ENCODE peak calls at places on chromosomes 12 and 14, in six cellular contexts. One of them, this sample, is unnamed.

GRCh38 chr14:101028971-101029667 is 125.6 kb upstream of the RTL1 start:
- DNase-seq in fibroblast of pulmonary artery: no peak
- DNase-seq in uterus: no peak
- DNase-seq in IMR-90: no peak
- DNase-seq in choroid plexus epithelial cell: no peak
- DNase-seq in foreskin fibroblast: no peak
- DNase-seq in this sample: no peak

GRCh38 chr14:67487937-67488893 is at the start of gene TMEM229B:
- DNase-seq in fibroblast of pulmonary artery: no peak
- DNase-seq in uterus: no peak
- DNase-seq in IMR-90: no peak
- DNase-seq in choroid plexus epithelial cell: peak
- DNase-seq in foreskin fibroblast: no peak
- DNase-seq in this sample: no peak

GRCh38 chr12:19775241-19775640 is 335.9 kb downstream of the AEBP2 start:
- DNase-seq in fibroblast of pulmonary artery: no peak
- DNase-seq in uterus: no peak
- DNase-seq in IMR-90: no peak
- DNase-seq in choroid plexus epithelial cell: no peak
- DNase-seq in foreskin fibroblast: no peak
- DNase-seq in this sample: no peak

GRCh38 chr14:52175982-52176502 is 91.5 kb upstream of the PTGDR start:
- DNase-seq in fibroblast of pulmonary artery: no peak
- DNase-seq in uterus: no peak
- DNase-seq in IMR-90: no peak
- DNase-seq in choroid plexus epithelial cell: no peak
- DNase-seq in foreskin fibroblast: no peak
- DNase-seq in this sample: no peak

GRCh38 chr12:91810077-91810476 is 335.6 kb downstream of the BTG1 start:
- DNase-seq in fibroblast of pulmonary artery: no peak
- DNase-seq in uterus: no peak
- DNase-seq in IMR-90: no peak
- DNase-seq in choroid plexus epithelial cell: no peak
- DNase-seq in foreskin fibroblast: no peak
- DNase-seq in this sample: no peak

GRCh38 chr12:112375105-112375504 is 7.1 kb downstream of the HECTD4 start:
- DNase-seq in fibroblast of pulmonary artery: no peak
- DNase-seq in uterus: no peak
- DNase-seq in IMR-90: no peak
- DNase-seq in choroid plexus epithelial cell: no peak
- DNase-seq in foreskin fibroblast: no peak
- DNase-seq in this sample: no peak

GRCh38 chr14:30573203-30573814 is 14.4 kb downstream of the G2E3 start:
- DNase-seq in fibroblast of pulmonary artery: peak
- DNase-seq in uterus: no peak
- DNase-seq in IMR-90: peak
- DNase-seq in choroid plexus epithelial cell: peak
- DNase-seq in foreskin fibroblast: peak
- DNase-seq in this sample: no peak

GRCh38 chr12:124328116-124328515 is 33.2 kb downstream of the RFLNA start:
- DNase-seq in fibroblast of pulmonary artery: no peak
- DNase-seq in uterus: no peak
- DNase-seq in IMR-90: no peak
- DNase-seq in choroid plexus epithelial cell: no peak
- DNase-seq in foreskin fibroblast: no peak
- DNase-seq in this sample: no peak

GRCh38 chr12:31259136-31259881 is 66.6 kb downstream of the SINHCAF start:
- DNase-seq in fibroblast of pulmonary artery: peak
- DNase-seq in uterus: no peak
- DNase-seq in IMR-90: no peak
- DNase-seq in choroid plexus epithelial cell: peak
- DNase-seq in foreskin fibroblast: no peak
- DNase-seq in this sample: no peak

GRCh38 chr12:27524839-27525238 is 833 bp downstream of the PPFIBP1 start:
- DNase-seq in fibroblast of pulmonary artery: peak
- DNase-seq in uterus: peak
- DNase-seq in IMR-90: peak
- DNase-seq in choroid plexus epithelial cell: no peak
- DNase-seq in foreskin fibroblast: peak
- DNase-seq in this sample: peak

GRCh38 chr12:50198829-50199228 is 31.7 kb upstream of the CERS5 start:
- DNase-seq in fibroblast of pulmonary artery: no peak
- DNase-seq in uterus: no peak
- DNase-seq in IMR-90: no peak
- DNase-seq in choroid plexus epithelial cell: no peak
- DNase-seq in foreskin fibroblast: no peak
- DNase-seq in this sample: no peak

GRCh38 chr12:78392918-78393317 is 471.7 kb upstream of the SYT1 start:
- DNase-seq in fibroblast of pulmonary artery: peak
- DNase-seq in uterus: no peak
- DNase-seq in IMR-90: peak
- DNase-seq in choroid plexus epithelial cell: peak
- DNase-seq in foreskin fibroblast: peak
- DNase-seq in this sample: peak

GRCh38 chr12:70052931-70053497 is 190.2 kb upstream of the CNOT2 start:
- DNase-seq in fibroblast of pulmonary artery: peak
- DNase-seq in uterus: peak
- DNase-seq in IMR-90: peak
- DNase-seq in choroid plexus epithelial cell: peak
- DNase-seq in foreskin fibroblast: peak
- DNase-seq in this sample: no peak

GRCh38 chr12:89969098-89969497 is 260.5 kb upstream of the ATP2B1 start:
- DNase-seq in fibroblast of pulmonary artery: no peak
- DNase-seq in uterus: no peak
- DNase-seq in IMR-90: no peak
- DNase-seq in choroid plexus epithelial cell: no peak
- DNase-seq in foreskin fibroblast: no peak
- DNase-seq in this sample: no peak

GRCh38 chr12:125057708-125058107 is 7.5 kb upstream of the AACS start:
- DNase-seq in fibroblast of pulmonary artery: no peak
- DNase-seq in uterus: no peak
- DNase-seq in IMR-90: no peak
- DNase-seq in choroid plexus epithelial cell: no peak
- DNase-seq in foreskin fibroblast: no peak
- DNase-seq in this sample: no peak

GRCh38 chr14:61588419-61588901 is 106.9 kb upstream of the HIF1A start:
- DNase-seq in fibroblast of pulmonary artery: peak
- DNase-seq in uterus: no peak
- DNase-seq in IMR-90: peak
- DNase-seq in choroid plexus epithelial cell: peak
- DNase-seq in foreskin fibroblast: peak
- DNase-seq in this sample: no peak

GRCh38 chr12:111268738-111269572 is 99.9 kb downstream of the PHETA1 start:
- DNase-seq in fibroblast of pulmonary artery: no peak
- DNase-seq in uterus: no peak
- DNase-seq in IMR-90: no peak
- DNase-seq in choroid plexus epithelial cell: peak
- DNase-seq in foreskin fibroblast: peak
- DNase-seq in this sample: peak

GRCh38 chr14:35929171-35929570 is 103.0 kb downstream of the BRMS1L start:
- DNase-seq in fibroblast of pulmonary artery: no peak
- DNase-seq in uterus: no peak
- DNase-seq in IMR-90: no peak
- DNase-seq in choroid plexus epithelial cell: no peak
- DNase-seq in foreskin fibroblast: no peak
- DNase-seq in this sample: no peak

GRCh38 chr12:89692442-89692841 is 16.2 kb downstream of the ATP2B1 start:
- DNase-seq in fibroblast of pulmonary artery: no peak
- DNase-seq in uterus: no peak
- DNase-seq in IMR-90: no peak
- DNase-seq in choroid plexus epithelial cell: no peak
- DNase-seq in foreskin fibroblast: no peak
- DNase-seq in this sample: no peak

GRCh38 chr14:105989746-105990302 is 463.4 kb downstream of the TMEM121 start:
- DNase-seq in fibroblast of pulmonary artery: no peak
- DNase-seq in uterus: no peak
- DNase-seq in IMR-90: no peak
- DNase-seq in choroid plexus epithelial cell: no peak
- DNase-seq in foreskin fibroblast: no peak
- DNase-seq in this sample: no peak

GRCh38 chr12:11758838-11759509 is 109.5 kb downstream of the ETV6 start:
- DNase-seq in fibroblast of pulmonary artery: peak
- DNase-seq in uterus: peak
- DNase-seq in IMR-90: peak
- DNase-seq in choroid plexus epithelial cell: peak
- DNase-seq in foreskin fibroblast: peak
- DNase-seq in this sample: no peak